ENCODE peak calls at places on chromosomes 2 and 18, in six cellular contexts. A is AML-193, N is MM.1S, D is left ventricle myocardium superior, F is nucleus accumbens, L is progenitor cell of endocrine pancreas. X is an unnamed sample.

GRCh38 chr2:1611886-1612285 is 132.4 kb downstream of the PXDN start:
- DNase-seq in A (no peak), N (no peak), D (no peak), F (no peak), L (no peak), X (no peak)

GRCh38 chr2:70671059-70671685 is 96.8 kb downstream of the ADD2 start:
- DNase-seq in A (no peak), N (no peak), D (no peak), F (no peak), L (no peak), X (no peak)

GRCh38 chr2:237682901-237683670 is 55.7 kb downstream of the LRRFIP1 start:
- DNase-seq in A (no peak), N (no peak), D (peak; percentile 64), F (no peak), L (no peak), X (no peak)

GRCh38 chr2:132669854-132670103 is 226 bp downstream of the LYPD1 start:
- DNase-seq in A (no peak), N (no peak), D (no peak), F (no peak), L (peak; percentile 37), X (no peak)

GRCh38 chr2:179377296-179377695 is 112.7 kb upstream of the SESTD1 start:
- DNase-seq in A (no peak), N (no peak), D (no peak), F (no peak), L (no peak), X (no peak)

GRCh38 chr2:227460833-227461232 is 11.1 kb upstream of the AGFG1 start:
- DNase-seq in A (no peak), N (no peak), D (no peak), F (no peak), L (no peak), X (no peak)

GRCh38 chr2:3986063-3986462 is 282.7 kb downstream of the DCDC2C start:
- DNase-seq in A (no peak), N (no peak), D (no peak), F (no peak), L (no peak), X (no peak)

GRCh38 chr2:196399736-196400691 is 228.6 kb upstream of the STK17B start:
- DNase-seq in A (peak; percentile 84), N (no peak), D (no peak), F (no peak), L (no peak), X (no peak)

GRCh38 chr2:109375131-109375561 is 238.6 kb downstream of the SEPTIN10 start:
- DNase-seq in A (no peak), N (no peak), D (no peak), F (no peak), L (no peak), X (no peak)

GRCh38 chr18:23784811-23785245 is 95.6 kb downstream of the LAMA3 start:
- DNase-seq in A (no peak), N (no peak), D (no peak), F (no peak), L (no peak), X (no peak)

GRCh38 chr2:17541514-17541950 is 1.0 kb downstream of the VSNL1 start:
- DNase-seq in A (no peak), N (no peak), D (no peak), F (peak; percentile 8), L (no peak), X (no peak)

GRCh38 chr2:190121971-190122370 is 59.4 kb upstream of the MSTN start:
- DNase-seq in A (no peak), N (peak; percentile 18), D (no peak), F (peak; percentile 13), L (no peak), X (peak; percentile 9)

GRCh38 chr2:207416111-207416510 is 113.7 kb upstream of the CREB1 start:
- DNase-seq in A (no peak), N (no peak), D (no peak), F (no peak), L (no peak), X (no peak)

GRCh38 chr2:168758970-168759820 is 43.2 kb upstream of the NOSTRIN start:
- DNase-seq in A (peak; percentile 29), N (peak; percentile 51), D (no peak), F (peak; percentile 9), L (no peak), X (no peak)

GRCh38 chr18:57353940-57354461 is 1.6 kb downstream of the ST8SIA3 start:
- DNase-seq in A (no peak), N (no peak), D (peak; percentile 60), F (peak; percentile 29), L (peak; percentile 83), X (peak; percentile 57)